ENCODE peak calls at places on chromosomes 7 and 10, in five cellular contexts. P, Z, J, L and K are unnamed samples. For H3K4me1, the result is how much of the 10 kb centered on the place peaks cover.

GRCh38 chr10:43111921-43112607 is 26.2 kb upstream of the CSGALNACT2 start:
- DNase-seq in P (no peak), Z (no peak), J (no peak), L (no peak), K (no peak)

GRCh38 chr10:4191894-4192293 is 406.9 kb upstream of the KLF6 start:
- DNase-seq in P (no peak), Z (no peak), J (no peak), L (no peak), K (no peak)

GRCh38 chr10:15745748-15746147 is 26.0 kb upstream of the ITGA8 start:
- DNase-seq in P (no peak), Z (peak), J (peak), L (no peak), K (no peak)

GRCh38 chr7:124188576-124188975 is 155.7 kb upstream of the TMEM229A start:
- DNase-seq in P (no peak), Z (no peak), J (no peak), L (no peak), K (no peak)

GRCh38 chr7:45033261-45033930 is 33.4 kb downstream of the CCM2 start:
- DNase-seq in P (no peak), Z (no peak), J (no peak), L (no peak), K (no peak)

GRCh38 chr7:19665399-19666008 is 43.3 kb downstream of the POLR1F start:
- DNase-seq in P (peak), Z (no peak), J (no peak), L (no peak), K (no peak)

GRCh38 chr7:15648461-15648961 is 38.0 kb downstream of the MEOX2 start:
- DNase-seq in P (no peak), Z (no peak), J (no peak), L (no peak), K (no peak)

GRCh38 chr7:135271255-135271615 is 37.6 kb downstream of the STRA8 start:
- DNase-seq in P (no peak), Z (no peak), J (no peak), L (no peak), K (no peak)

GRCh38 chr7:55104123-55104522 is 85.3 kb downstream of the EGFR start:
- DNase-seq in P (no peak), Z (no peak), J (no peak), L (no peak), K (no peak)

GRCh38 chr7:88300401-88300800 is 6.3 kb downstream of the STEAP4 start:
- DNase-seq in P (no peak), Z (no peak), J (no peak), L (no peak), K (no peak)

GRCh38 chr10:71741671-71742070 is 22.1 kb upstream of the C10orf105 start:
- DNase-seq in P (no peak), Z (no peak), J (no peak), L (no peak), K (no peak)

GRCh38 chr10:71743099-71743838 is 23.7 kb upstream of the C10orf105 start:
- DNase-seq in P (no peak), Z (no peak), J (no peak), L (no peak), K (no peak)

GRCh38 chr10:71743866-71744265 is 24.3 kb upstream of the C10orf105 start:
- DNase-seq in P (no peak), Z (no peak), J (no peak), L (no peak), K (no peak)

GRCh38 chr10:71741029-71741428 is 21.5 kb upstream of the C10orf105 start:
- DNase-seq in P (no peak), Z (no peak), J (no peak), L (no peak), K (no peak)

DNA sequence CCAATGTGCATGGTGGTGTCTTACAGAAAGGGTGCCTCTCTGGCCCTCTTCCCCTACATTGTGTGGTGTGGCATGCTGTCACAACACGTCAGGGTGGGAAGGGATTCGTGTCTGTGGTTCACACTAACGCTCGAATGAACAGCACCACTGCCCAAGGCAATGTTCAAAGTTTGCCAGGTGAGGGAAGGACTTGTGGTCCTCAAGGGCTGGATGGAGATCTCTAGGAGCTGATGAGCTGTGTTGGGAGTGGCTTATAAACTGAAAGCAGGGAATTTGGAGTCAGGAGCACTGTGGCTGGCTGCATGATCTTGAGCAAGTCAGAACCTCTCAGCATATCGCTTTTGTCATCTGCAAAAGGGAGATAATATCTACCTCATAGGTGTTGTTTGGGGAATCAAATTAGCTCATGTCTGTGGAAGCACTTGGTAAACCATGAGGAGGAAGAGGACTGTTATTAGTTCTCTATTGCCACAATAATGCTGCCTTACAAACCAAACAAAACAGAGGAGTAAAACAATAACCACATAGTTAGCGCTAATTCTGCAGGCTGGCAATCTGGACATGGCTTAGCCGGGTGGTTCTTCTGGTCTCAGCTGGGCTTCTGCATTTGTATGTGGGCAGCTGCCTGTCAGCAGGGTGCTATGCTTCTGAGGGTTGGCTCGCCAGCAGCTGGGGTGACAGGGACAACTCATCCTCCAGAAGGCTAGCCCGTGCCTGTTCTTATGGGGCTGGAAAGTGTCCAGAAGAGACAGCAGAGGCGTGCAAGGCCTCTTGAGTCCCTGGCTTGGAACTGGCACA is 22.9 kb upstream of the C10orf105 start:
- DNase-seq in P (no peak), Z (no peak), J (no peak), L (no peak), K (no peak)
- H3K4me1 ChIP-seq in P (under half), Z (under half), J (half or more), L (under half), K (under half)

DNA sequence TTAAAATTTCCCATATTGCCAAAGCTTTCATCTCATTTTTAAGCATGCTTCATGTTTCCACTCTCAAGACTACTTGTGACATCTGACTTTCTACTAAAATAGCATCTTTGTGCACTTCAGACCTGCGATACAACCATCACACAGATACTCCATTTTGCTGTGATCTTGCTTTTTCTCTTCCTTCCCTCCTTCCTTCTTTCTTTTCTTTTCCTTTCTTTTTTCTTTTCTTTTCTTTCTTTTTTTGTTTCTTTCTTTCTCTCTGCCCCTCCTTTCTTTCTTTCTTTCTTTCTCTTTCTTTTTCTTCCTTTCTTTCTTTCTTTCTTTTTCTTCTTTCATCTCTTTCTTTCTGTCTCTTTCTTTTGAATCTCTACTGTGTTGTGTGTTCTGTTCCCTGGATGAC is 194.0 kb upstream of the KCND2 start:
- DNase-seq in P (no peak), Z (no peak), J (no peak), L (no peak), K (no peak)
- TF ChIP-seq CTCF in P (no peak), Z (no peak), J (no peak), L (no peak), K (no peak)

GRCh38 chr7:71343821-71344341 is 211.9 kb downstream of the GALNT17 start:
- DNase-seq in P (no peak), Z (peak), J (peak), L (no peak), K (peak)

GRCh38 chr7:71348751-71349415 is 216.9 kb downstream of the GALNT17 start:
- DNase-seq in P (no peak), Z (no peak), J (no peak), L (no peak), K (no peak)

GRCh38 chr7:71345485-71345884 is 213.5 kb downstream of the GALNT17 start:
- DNase-seq in P (no peak), Z (no peak), J (no peak), L (no peak), K (no peak)

DNA sequence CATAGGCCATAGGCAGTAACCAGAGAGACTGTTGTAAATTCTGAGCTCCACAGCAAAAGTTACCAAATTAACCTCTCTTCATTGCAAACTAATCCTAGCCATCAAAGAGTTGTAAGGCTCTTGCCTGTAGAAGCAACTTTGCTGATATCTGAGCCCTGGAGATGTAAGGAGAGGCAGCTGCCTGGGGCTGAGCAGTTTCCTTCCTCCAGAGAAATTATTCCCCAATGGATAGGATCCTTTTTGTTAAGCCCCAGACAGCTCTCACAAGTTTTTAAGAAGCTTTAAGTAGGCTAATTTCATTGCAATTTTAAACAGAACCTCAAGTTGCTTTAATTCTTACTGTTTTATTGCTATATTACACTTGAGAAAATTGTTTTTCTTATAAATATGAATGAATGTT is 211.1 kb downstream of the GALNT17 start:
- DNase-seq in P (no peak), Z (no peak), J (no peak), L (no peak), K (no peak)
- TF ChIP-seq POLR2A in P (no peak), Z (no peak), J (no peak), L (no peak), K (no peak)

DNA sequence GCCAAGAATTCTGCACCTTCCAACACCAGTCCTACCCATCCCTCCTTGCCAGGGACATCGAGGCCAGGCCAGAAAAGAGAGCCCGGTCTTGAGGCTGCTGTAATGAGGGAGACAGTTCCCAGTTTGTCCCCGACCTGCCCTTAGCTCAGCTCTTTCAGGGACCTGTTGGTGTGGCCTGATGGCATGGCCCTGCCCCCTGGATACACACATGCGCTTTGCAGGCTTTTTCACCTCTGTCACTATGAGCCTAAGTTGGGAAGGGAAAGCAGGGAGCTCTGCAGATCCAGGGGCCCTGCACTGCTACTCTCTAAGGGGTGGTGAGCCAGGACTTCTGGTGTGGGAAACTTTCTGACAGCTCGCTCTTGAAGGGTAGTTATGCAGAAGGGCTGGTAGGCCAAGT is 2.1 kb downstream of the SCD start:
- DNase-seq in P (no peak), Z (no peak), J (no peak), L (no peak), K (peak)
- H3K4me1 ChIP-seq in P (half or more), Z (under half), J (under half), L (under half), K (under half)